ENCODE peak calls at places on chromosomes 2 and 18, in eight cellular contexts. One of them, this sample, is unnamed.

GRCh38 chr18:62717059-62717849 is 1.9 kb downstream of the PHLPP1 start:
- DNase-seq in NCI-H1105 treated with DMSO at 0.1 percent for 48 hours: peak
- DNase-seq in mesendoderm: peak
- DNase-seq in HEK293T: no peak
- DNase-seq in stimulated activated CD8-positive, alpha-beta memory T cell treated with anti-CD3 and anti-CD28 coated beads, Interleukin-15, amount 100 ng/mL, for 48 hours: peak
- DNase-seq in left ventricle myocardium inferior: no peak
- DNase-seq in endothelial cell of umbilical vein: peak
- DNase-seq in CD4-positive, CD25-positive, alpha-beta regulatory T cell: peak
- DNase-seq in this sample: no peak

GRCh38 chr2:147045113-147045512 is 799.7 kb upstream of the ACVR2A start:
- DNase-seq in NCI-H1105 treated with DMSO at 0.1 percent for 48 hours: peak
- DNase-seq in mesendoderm: peak
- DNase-seq in HEK293T: peak
- DNase-seq in stimulated activated CD8-positive, alpha-beta memory T cell treated with anti-CD3 and anti-CD28 coated beads, Interleukin-15, amount 100 ng/mL, for 48 hours: no peak
- DNase-seq in left ventricle myocardium inferior: no peak
- DNase-seq in endothelial cell of umbilical vein: peak
- DNase-seq in CD4-positive, CD25-positive, alpha-beta regulatory T cell: peak
- DNase-seq in this sample: no peak

GRCh38 chr2:46451131-46451711 is 28.1 kb upstream of the TMEM247 start:
- DNase-seq in NCI-H1105 treated with DMSO at 0.1 percent for 48 hours: no peak
- DNase-seq in mesendoderm: no peak
- DNase-seq in HEK293T: no peak
- DNase-seq in stimulated activated CD8-positive, alpha-beta memory T cell treated with anti-CD3 and anti-CD28 coated beads, Interleukin-15, amount 100 ng/mL, for 48 hours: no peak
- DNase-seq in left ventricle myocardium inferior: no peak
- DNase-seq in endothelial cell of umbilical vein: no peak
- DNase-seq in CD4-positive, CD25-positive, alpha-beta regulatory T cell: no peak
- DNase-seq in this sample: no peak

GRCh38 chr18:79742076-79742475 is 55.7 kb upstream of the KCNG2 start:
- DNase-seq in NCI-H1105 treated with DMSO at 0.1 percent for 48 hours: no peak
- DNase-seq in mesendoderm: no peak
- DNase-seq in HEK293T: no peak
- DNase-seq in stimulated activated CD8-positive, alpha-beta memory T cell treated with anti-CD3 and anti-CD28 coated beads, Interleukin-15, amount 100 ng/mL, for 48 hours: no peak
- DNase-seq in left ventricle myocardium inferior: no peak
- DNase-seq in endothelial cell of umbilical vein: no peak
- DNase-seq in CD4-positive, CD25-positive, alpha-beta regulatory T cell: no peak
- DNase-seq in this sample: no peak

GRCh38 chr2:233381013-233381995 is 27.0 kb downstream of the DGKD start:
- DNase-seq in NCI-H1105 treated with DMSO at 0.1 percent for 48 hours: no peak
- DNase-seq in mesendoderm: no peak
- DNase-seq in HEK293T: no peak
- DNase-seq in stimulated activated CD8-positive, alpha-beta memory T cell treated with anti-CD3 and anti-CD28 coated beads, Interleukin-15, amount 100 ng/mL, for 48 hours: no peak
- DNase-seq in left ventricle myocardium inferior: no peak
- DNase-seq in endothelial cell of umbilical vein: no peak
- DNase-seq in CD4-positive, CD25-positive, alpha-beta regulatory T cell: no peak
- DNase-seq in this sample: no peak

GRCh38 chr2:55103039-55103438 is 52.8 kb upstream of the RTN4 start:
- DNase-seq in NCI-H1105 treated with DMSO at 0.1 percent for 48 hours: no peak
- DNase-seq in mesendoderm: no peak
- DNase-seq in HEK293T: no peak
- DNase-seq in stimulated activated CD8-positive, alpha-beta memory T cell treated with anti-CD3 and anti-CD28 coated beads, Interleukin-15, amount 100 ng/mL, for 48 hours: no peak
- DNase-seq in left ventricle myocardium inferior: no peak
- DNase-seq in endothelial cell of umbilical vein: peak
- DNase-seq in CD4-positive, CD25-positive, alpha-beta regulatory T cell: no peak
- DNase-seq in this sample: no peak

GRCh38 chr18:43271593-43272432 is 5.5 kb downstream of the SYT4 start:
- DNase-seq in NCI-H1105 treated with DMSO at 0.1 percent for 48 hours: peak
- DNase-seq in mesendoderm: peak
- DNase-seq in HEK293T: peak
- DNase-seq in stimulated activated CD8-positive, alpha-beta memory T cell treated with anti-CD3 and anti-CD28 coated beads, Interleukin-15, amount 100 ng/mL, for 48 hours: no peak
- DNase-seq in left ventricle myocardium inferior: no peak
- DNase-seq in endothelial cell of umbilical vein: peak
- DNase-seq in CD4-positive, CD25-positive, alpha-beta regulatory T cell: peak
- DNase-seq in this sample: no peak

GRCh38 chr2:227942021-227942420 is 70.6 kb downstream of the DAW1 start:
- DNase-seq in NCI-H1105 treated with DMSO at 0.1 percent for 48 hours: no peak
- DNase-seq in mesendoderm: no peak
- DNase-seq in HEK293T: no peak
- DNase-seq in stimulated activated CD8-positive, alpha-beta memory T cell treated with anti-CD3 and anti-CD28 coated beads, Interleukin-15, amount 100 ng/mL, for 48 hours: no peak
- DNase-seq in left ventricle myocardium inferior: no peak
- DNase-seq in endothelial cell of umbilical vein: no peak
- DNase-seq in CD4-positive, CD25-positive, alpha-beta regulatory T cell: no peak
- DNase-seq in this sample: no peak

GRCh38 chr2:190404487-190404886 is 3.7 kb upstream of the MFSD6 start:
- DNase-seq in NCI-H1105 treated with DMSO at 0.1 percent for 48 hours: peak
- DNase-seq in mesendoderm: peak
- DNase-seq in HEK293T: no peak
- DNase-seq in stimulated activated CD8-positive, alpha-beta memory T cell treated with anti-CD3 and anti-CD28 coated beads, Interleukin-15, amount 100 ng/mL, for 48 hours: peak
- DNase-seq in left ventricle myocardium inferior: no peak
- DNase-seq in endothelial cell of umbilical vein: no peak
- DNase-seq in CD4-positive, CD25-positive, alpha-beta regulatory T cell: no peak
- DNase-seq in this sample: no peak

GRCh38 chr2:199692489-199692888 is 158.5 kb downstream of the FTCDNL1 start:
- DNase-seq in NCI-H1105 treated with DMSO at 0.1 percent for 48 hours: peak
- DNase-seq in mesendoderm: no peak
- DNase-seq in HEK293T: no peak
- DNase-seq in stimulated activated CD8-positive, alpha-beta memory T cell treated with anti-CD3 and anti-CD28 coated beads, Interleukin-15, amount 100 ng/mL, for 48 hours: no peak
- DNase-seq in left ventricle myocardium inferior: no peak
- DNase-seq in endothelial cell of umbilical vein: no peak
- DNase-seq in CD4-positive, CD25-positive, alpha-beta regulatory T cell: no peak
- DNase-seq in this sample: no peak

GRCh38 chr18:67386028-67386427 is 130.5 kb downstream of the DSEL start:
- DNase-seq in NCI-H1105 treated with DMSO at 0.1 percent for 48 hours: no peak
- DNase-seq in mesendoderm: no peak
- DNase-seq in HEK293T: no peak
- DNase-seq in stimulated activated CD8-positive, alpha-beta memory T cell treated with anti-CD3 and anti-CD28 coated beads, Interleukin-15, amount 100 ng/mL, for 48 hours: no peak
- DNase-seq in left ventricle myocardium inferior: no peak
- DNase-seq in endothelial cell of umbilical vein: peak
- DNase-seq in CD4-positive, CD25-positive, alpha-beta regulatory T cell: no peak
- DNase-seq in this sample: no peak

GRCh38 chr2:38907743-38908562 is 18.3 kb downstream of the ARHGEF33 start:
- DNase-seq in NCI-H1105 treated with DMSO at 0.1 percent for 48 hours: no peak
- DNase-seq in mesendoderm: no peak
- DNase-seq in HEK293T: no peak
- DNase-seq in stimulated activated CD8-positive, alpha-beta memory T cell treated with anti-CD3 and anti-CD28 coated beads, Interleukin-15, amount 100 ng/mL, for 48 hours: no peak
- DNase-seq in left ventricle myocardium inferior: no peak
- DNase-seq in endothelial cell of umbilical vein: no peak
- DNase-seq in CD4-positive, CD25-positive, alpha-beta regulatory T cell: peak
- DNase-seq in this sample: no peak

GRCh38 chr2:10762651-10763460 is 41.4 kb downstream of the ATP6V1C2 start:
- DNase-seq in NCI-H1105 treated with DMSO at 0.1 percent for 48 hours: no peak
- DNase-seq in mesendoderm: no peak
- DNase-seq in HEK293T: no peak
- DNase-seq in stimulated activated CD8-positive, alpha-beta memory T cell treated with anti-CD3 and anti-CD28 coated beads, Interleukin-15, amount 100 ng/mL, for 48 hours: no peak
- DNase-seq in left ventricle myocardium inferior: no peak
- DNase-seq in endothelial cell of umbilical vein: no peak
- DNase-seq in CD4-positive, CD25-positive, alpha-beta regulatory T cell: no peak
- DNase-seq in this sample: no peak

GRCh38 chr2:105308785-105309540 is 20.6 kb downstream of the TGFBRAP1 start:
- DNase-seq in NCI-H1105 treated with DMSO at 0.1 percent for 48 hours: no peak
- DNase-seq in mesendoderm: no peak
- DNase-seq in HEK293T: no peak
- DNase-seq in stimulated activated CD8-positive, alpha-beta memory T cell treated with anti-CD3 and anti-CD28 coated beads, Interleukin-15, amount 100 ng/mL, for 48 hours: no peak
- DNase-seq in left ventricle myocardium inferior: peak
- DNase-seq in endothelial cell of umbilical vein: no peak
- DNase-seq in CD4-positive, CD25-positive, alpha-beta regulatory T cell: no peak
- DNase-seq in this sample: peak

GRCh38 chr2:12317853-12318426 is 398.8 kb upstream of the TRIB2 start:
- DNase-seq in NCI-H1105 treated with DMSO at 0.1 percent for 48 hours: no peak
- DNase-seq in mesendoderm: no peak
- DNase-seq in HEK293T: no peak
- DNase-seq in stimulated activated CD8-positive, alpha-beta memory T cell treated with anti-CD3 and anti-CD28 coated beads, Interleukin-15, amount 100 ng/mL, for 48 hours: no peak
- DNase-seq in left ventricle myocardium inferior: no peak
- DNase-seq in endothelial cell of umbilical vein: peak
- DNase-seq in CD4-positive, CD25-positive, alpha-beta regulatory T cell: no peak
- DNase-seq in this sample: no peak

GRCh38 chr18:59376351-59376935 is 17.4 kb upstream of the LMAN1 start:
- DNase-seq in NCI-H1105 treated with DMSO at 0.1 percent for 48 hours: no peak
- DNase-seq in mesendoderm: peak
- DNase-seq in HEK293T: no peak
- DNase-seq in stimulated activated CD8-positive, alpha-beta memory T cell treated with anti-CD3 and anti-CD28 coated beads, Interleukin-15, amount 100 ng/mL, for 48 hours: no peak
- DNase-seq in left ventricle myocardium inferior: no peak
- DNase-seq in endothelial cell of umbilical vein: no peak
- DNase-seq in CD4-positive, CD25-positive, alpha-beta regulatory T cell: no peak
- DNase-seq in this sample: no peak

GRCh38 chr2:181066333-181066732 is 85.9 kb downstream of the UBE2E3 start:
- DNase-seq in NCI-H1105 treated with DMSO at 0.1 percent for 48 hours: no peak
- DNase-seq in mesendoderm: peak
- DNase-seq in HEK293T: no peak
- DNase-seq in stimulated activated CD8-positive, alpha-beta memory T cell treated with anti-CD3 and anti-CD28 coated beads, Interleukin-15, amount 100 ng/mL, for 48 hours: no peak
- DNase-seq in left ventricle myocardium inferior: no peak
- DNase-seq in endothelial cell of umbilical vein: no peak
- DNase-seq in CD4-positive, CD25-positive, alpha-beta regulatory T cell: no peak
- DNase-seq in this sample: no peak

GRCh38 chr18:56066524-56067215 is 478.7 kb upstream of the TCF4 start:
- DNase-seq in NCI-H1105 treated with DMSO at 0.1 percent for 48 hours: no peak
- DNase-seq in mesendoderm: no peak
- DNase-seq in HEK293T: no peak
- DNase-seq in stimulated activated CD8-positive, alpha-beta memory T cell treated with anti-CD3 and anti-CD28 coated beads, Interleukin-15, amount 100 ng/mL, for 48 hours: no peak
- DNase-seq in left ventricle myocardium inferior: no peak
- DNase-seq in endothelial cell of umbilical vein: peak
- DNase-seq in CD4-positive, CD25-positive, alpha-beta regulatory T cell: no peak
- DNase-seq in this sample: no peak

GRCh38 chr18:35076556-35076955 is 35.3 kb downstream of the MAPRE2 start:
- DNase-seq in NCI-H1105 treated with DMSO at 0.1 percent for 48 hours: no peak
- DNase-seq in mesendoderm: peak
- DNase-seq in HEK293T: no peak
- DNase-seq in stimulated activated CD8-positive, alpha-beta memory T cell treated with anti-CD3 and anti-CD28 coated beads, Interleukin-15, amount 100 ng/mL, for 48 hours: no peak
- DNase-seq in left ventricle myocardium inferior: no peak
- DNase-seq in endothelial cell of umbilical vein: peak
- DNase-seq in CD4-positive, CD25-positive, alpha-beta regulatory T cell: no peak
- DNase-seq in this sample: no peak

GRCh38 chr2:108229875-108230274 is 9.9 kb upstream of the SULT1C3 start:
- DNase-seq in NCI-H1105 treated with DMSO at 0.1 percent for 48 hours: no peak
- DNase-seq in mesendoderm: no peak
- DNase-seq in HEK293T: no peak
- DNase-seq in stimulated activated CD8-positive, alpha-beta memory T cell treated with anti-CD3 and anti-CD28 coated beads, Interleukin-15, amount 100 ng/mL, for 48 hours: no peak
- DNase-seq in left ventricle myocardium inferior: no peak
- DNase-seq in endothelial cell of umbilical vein: no peak
- DNase-seq in CD4-positive, CD25-positive, alpha-beta regulatory T cell: no peak
- DNase-seq in this sample: no peak

GRCh38 chr2:28320009-28320365 is 72.7 kb upstream of the FOSL2 start:
- DNase-seq in NCI-H1105 treated with DMSO at 0.1 percent for 48 hours: no peak
- DNase-seq in mesendoderm: no peak
- DNase-seq in HEK293T: no peak
- DNase-seq in stimulated activated CD8-positive, alpha-beta memory T cell treated with anti-CD3 and anti-CD28 coated beads, Interleukin-15, amount 100 ng/mL, for 48 hours: no peak
- DNase-seq in left ventricle myocardium inferior: no peak
- DNase-seq in endothelial cell of umbilical vein: no peak
- DNase-seq in CD4-positive, CD25-positive, alpha-beta regulatory T cell: no peak
- DNase-seq in this sample: no peak

GRCh38 chr18:50356036-50356945 is 18.6 kb upstream of the SKA1 start:
- DNase-seq in NCI-H1105 treated with DMSO at 0.1 percent for 48 hours: no peak
- DNase-seq in mesendoderm: peak
- DNase-seq in HEK293T: no peak
- DNase-seq in stimulated activated CD8-positive, alpha-beta memory T cell treated with anti-CD3 and anti-CD28 coated beads, Interleukin-15, amount 100 ng/mL, for 48 hours: no peak
- DNase-seq in left ventricle myocardium inferior: no peak
- DNase-seq in endothelial cell of umbilical vein: peak
- DNase-seq in CD4-positive, CD25-positive, alpha-beta regulatory T cell: no peak
- DNase-seq in this sample: no peak

GRCh38 chr18:65547046-65547445 is 203.8 kb upstream of the CDH7 start:
- DNase-seq in NCI-H1105 treated with DMSO at 0.1 percent for 48 hours: no peak
- DNase-seq in mesendoderm: no peak
- DNase-seq in HEK293T: no peak
- DNase-seq in stimulated activated CD8-positive, alpha-beta memory T cell treated with anti-CD3 and anti-CD28 coated beads, Interleukin-15, amount 100 ng/mL, for 48 hours: no peak
- DNase-seq in left ventricle myocardium inferior: no peak
- DNase-seq in endothelial cell of umbilical vein: no peak
- DNase-seq in CD4-positive, CD25-positive, alpha-beta regulatory T cell: no peak
- DNase-seq in this sample: no peak

GRCh38 chr2:227177592-227178336 is 13.3 kb downstream of the COL4A3 start:
- DNase-seq in NCI-H1105 treated with DMSO at 0.1 percent for 48 hours: no peak
- DNase-seq in mesendoderm: no peak
- DNase-seq in HEK293T: no peak
- DNase-seq in stimulated activated CD8-positive, alpha-beta memory T cell treated with anti-CD3 and anti-CD28 coated beads, Interleukin-15, amount 100 ng/mL, for 48 hours: no peak
- DNase-seq in left ventricle myocardium inferior: no peak
- DNase-seq in endothelial cell of umbilical vein: no peak
- DNase-seq in CD4-positive, CD25-positive, alpha-beta regulatory T cell: no peak
- DNase-seq in this sample: no peak

GRCh38 chr2:37418956-37419355 is 74.5 kb downstream of the QPCT start:
- DNase-seq in NCI-H1105 treated with DMSO at 0.1 percent for 48 hours: no peak
- DNase-seq in mesendoderm: no peak
- DNase-seq in HEK293T: no peak
- DNase-seq in stimulated activated CD8-positive, alpha-beta memory T cell treated with anti-CD3 and anti-CD28 coated beads, Interleukin-15, amount 100 ng/mL, for 48 hours: no peak
- DNase-seq in left ventricle myocardium inferior: no peak
- DNase-seq in endothelial cell of umbilical vein: no peak
- DNase-seq in CD4-positive, CD25-positive, alpha-beta regulatory T cell: no peak
- DNase-seq in this sample: no peak

GRCh38 chr2:203330434-203330833 is 2.2 kb downstream of the ABI2 start:
- DNase-seq in NCI-H1105 treated with DMSO at 0.1 percent for 48 hours: no peak
- DNase-seq in mesendoderm: peak
- DNase-seq in HEK293T: no peak
- DNase-seq in stimulated activated CD8-positive, alpha-beta memory T cell treated with anti-CD3 and anti-CD28 coated beads, Interleukin-15, amount 100 ng/mL, for 48 hours: no peak
- DNase-seq in left ventricle myocardium inferior: no peak
- DNase-seq in endothelial cell of umbilical vein: no peak
- DNase-seq in CD4-positive, CD25-positive, alpha-beta regulatory T cell: no peak
- DNase-seq in this sample: no peak

GRCh38 chr2:70789304-70790078 is 952 bp downstream of the FIGLA start:
- DNase-seq in NCI-H1105 treated with DMSO at 0.1 percent for 48 hours: peak
- DNase-seq in mesendoderm: peak
- DNase-seq in HEK293T: peak
- DNase-seq in stimulated activated CD8-positive, alpha-beta memory T cell treated with anti-CD3 and anti-CD28 coated beads, Interleukin-15, amount 100 ng/mL, for 48 hours: peak
- DNase-seq in left ventricle myocardium inferior: peak
- DNase-seq in endothelial cell of umbilical vein: peak
- DNase-seq in CD4-positive, CD25-positive, alpha-beta regulatory T cell: peak
- DNase-seq in this sample: peak

GRCh38 chr2:213545964-213546363 is 261.7 kb downstream of the SPAG16 start:
- DNase-seq in NCI-H1105 treated with DMSO at 0.1 percent for 48 hours: peak
- DNase-seq in mesendoderm: no peak
- DNase-seq in HEK293T: no peak
- DNase-seq in stimulated activated CD8-positive, alpha-beta memory T cell treated with anti-CD3 and anti-CD28 coated beads, Interleukin-15, amount 100 ng/mL, for 48 hours: no peak
- DNase-seq in left ventricle myocardium inferior: no peak
- DNase-seq in endothelial cell of umbilical vein: no peak
- DNase-seq in CD4-positive, CD25-positive, alpha-beta regulatory T cell: no peak
- DNase-seq in this sample: no peak

GRCh38 chr2:166148811-166149400 is 21.1 kb upstream of the SCN1A start:
- DNase-seq in NCI-H1105 treated with DMSO at 0.1 percent for 48 hours: no peak
- DNase-seq in mesendoderm: peak
- DNase-seq in HEK293T: no peak
- DNase-seq in stimulated activated CD8-positive, alpha-beta memory T cell treated with anti-CD3 and anti-CD28 coated beads, Interleukin-15, amount 100 ng/mL, for 48 hours: no peak
- DNase-seq in left ventricle myocardium inferior: peak
- DNase-seq in endothelial cell of umbilical vein: no peak
- DNase-seq in CD4-positive, CD25-positive, alpha-beta regulatory T cell: no peak
- DNase-seq in this sample: no peak

GRCh38 chr2:124774781-124775180 is 749.7 kb downstream of the CNTNAP5 start:
- DNase-seq in NCI-H1105 treated with DMSO at 0.1 percent for 48 hours: no peak
- DNase-seq in mesendoderm: no peak
- DNase-seq in HEK293T: no peak
- DNase-seq in stimulated activated CD8-positive, alpha-beta memory T cell treated with anti-CD3 and anti-CD28 coated beads, Interleukin-15, amount 100 ng/mL, for 48 hours: no peak
- DNase-seq in left ventricle myocardium inferior: no peak
- DNase-seq in endothelial cell of umbilical vein: no peak
- DNase-seq in CD4-positive, CD25-positive, alpha-beta regulatory T cell: no peak
- DNase-seq in this sample: no peak

GRCh38 chr18:59393381-59393780 is 34.3 kb upstream of the LMAN1 start:
- DNase-seq in NCI-H1105 treated with DMSO at 0.1 percent for 48 hours: no peak
- DNase-seq in mesendoderm: no peak
- DNase-seq in HEK293T: no peak
- DNase-seq in stimulated activated CD8-positive, alpha-beta memory T cell treated with anti-CD3 and anti-CD28 coated beads, Interleukin-15, amount 100 ng/mL, for 48 hours: no peak
- DNase-seq in left ventricle myocardium inferior: no peak
- DNase-seq in endothelial cell of umbilical vein: no peak
- DNase-seq in CD4-positive, CD25-positive, alpha-beta regulatory T cell: no peak
- DNase-seq in this sample: no peak

This sample was measured in dorsolateral prefrontal cortex.